ENCODE peak calls at places on chromosome 20, in four cellular contexts. H is tibial artery, A is testis, R is ovary. N is an unnamed sample.

GRCh38 chr20:9235518-9235917 is 166.6 kb downstream of the PLCB4 start:
- DNase-seq in A (no peak), R (no peak), H (no peak), N (peak)

GRCh38 chr20:11158146-11158545 is 484.3 kb upstream of the JAG1 start:
- DNase-seq in H (no peak), R (no peak), A (no peak), N (no peak)

GRCh38 chr20:33606114-33606771 is 55.9 kb upstream of the C20orf144 start:
- DNase-seq in H (no peak), A (no peak), R (no peak), N (no peak)

GRCh38 chr20:54165014-54165413 is 8.8 kb downstream of the CYP24A1 start:
- DNase-seq in H (no peak), R (no peak), A (no peak), N (no peak)

GRCh38 chr20:45924391-45925261 is 9.9 kb upstream of the PCIF1 start:
- DNase-seq in H (peak), A (peak), R (peak), N (no peak)

GRCh38 chr20:38961530-38962043 is 557 bp upstream of the DHX35 start:
- DNase-seq in R (no peak), H (no peak), A (no peak), N (no peak)

GRCh38 chr20:40698281-40698680 is 9.2 kb upstream of the MAFB start:
- DNase-seq in A (no peak), H (no peak), R (no peak), N (no peak)

GRCh38 chr20:53900380-53900999 is 169.9 kb downstream of the BCAS1 start:
- DNase-seq in R (no peak), H (no peak), A (no peak), N (no peak)

GRCh38 chr20:52008874-52009273 is 182.7 kb downstream of the ZFP64 start:
- DNase-seq in A (no peak), R (no peak), H (no peak), N (no peak)

GRCh38 chr20:36573798-36574277 is 441 bp downstream of the TGIF2 start:
- DNase-seq in A (no peak), H (no peak), R (no peak), N (no peak)

GRCh38 chr20:45346291-45346718 is 1.9 kb downstream of the SDC4 start:
- DNase-seq in H (no peak), R (no peak), A (no peak), N (no peak)

GRCh38 chr20:48975955-48976354 is 54.4 kb downstream of the ARFGEF2 start:
- DNase-seq in H (no peak), A (no peak), R (no peak), N (no peak)

GRCh38 chr20:10715035-10715434 is 41.2 kb upstream of the JAG1 start:
- DNase-seq in A (no peak), H (no peak), R (no peak), N (no peak)

GRCh38 chr20:17625246-17626051 is 55.6 kb downstream of the DSTN start:
- DNase-seq in A (no peak), H (peak), R (no peak), N (no peak)
- H3K27ac ChIP-seq in A (no peak), H (no peak), R (no peak), N (no peak)

GRCh38 chr20:25259358-25259757 is 11.5 kb downstream of the PYGB start:
- DNase-seq in H (no peak), A (no peak), R (no peak), N (no peak)
- H3K27ac ChIP-seq in H (no peak), A (no peak), R (no peak), N (no peak)

GRCh38 chr20:49982072-49982345 is 771 bp upstream of the SNAI1 start:
- DNase-seq in A (no peak), R (no peak), H (no peak), N (no peak)

GRCh38 chr20:49984426-49985153 is 1.8 kb downstream of the SNAI1 start:
- DNase-seq in A (no peak), H (no peak), R (no peak), N (no peak)

GRCh38 chr20:49983848-49984408 is 1.1 kb downstream of the SNAI1 start:
- DNase-seq in A (peak), R (peak), H (no peak), N (no peak)

GRCh38 chr20:49982346-49983122 is at the start of gene SNAI1:
- DNase-seq in R (peak), A (peak), H (peak), N (peak)

GRCh38 chr20:49983123-49983847 is 505 bp downstream of the SNAI1 start:
- DNase-seq in R (no peak), H (no peak), A (no peak), N (no peak)
- H3K27ac ChIP-seq in R (no peak), H (peak), A (peak), N (no peak)

GRCh38 chr20:63895886-63896135 is 885 bp downstream of the DNAJC5 start:
- DNase-seq in A (no peak), H (no peak), R (no peak), N (no peak)

GRCh38 chr20:63893999-63894357 is 948 bp upstream of the DNAJC5 start:
- DNase-seq in A (no peak), R (no peak), H (no peak), N (no peak)

GRCh38 chr20:63894358-63895201 is at the start of gene DNAJC5:
- DNase-seq in R (peak), A (peak), H (peak), N (no peak)

GRCh38 chr20:63896136-63896890 is 1.4 kb downstream of the DNAJC5 start:
- DNase-seq in H (peak), A (peak), R (peak), N (no peak)

DNA sequence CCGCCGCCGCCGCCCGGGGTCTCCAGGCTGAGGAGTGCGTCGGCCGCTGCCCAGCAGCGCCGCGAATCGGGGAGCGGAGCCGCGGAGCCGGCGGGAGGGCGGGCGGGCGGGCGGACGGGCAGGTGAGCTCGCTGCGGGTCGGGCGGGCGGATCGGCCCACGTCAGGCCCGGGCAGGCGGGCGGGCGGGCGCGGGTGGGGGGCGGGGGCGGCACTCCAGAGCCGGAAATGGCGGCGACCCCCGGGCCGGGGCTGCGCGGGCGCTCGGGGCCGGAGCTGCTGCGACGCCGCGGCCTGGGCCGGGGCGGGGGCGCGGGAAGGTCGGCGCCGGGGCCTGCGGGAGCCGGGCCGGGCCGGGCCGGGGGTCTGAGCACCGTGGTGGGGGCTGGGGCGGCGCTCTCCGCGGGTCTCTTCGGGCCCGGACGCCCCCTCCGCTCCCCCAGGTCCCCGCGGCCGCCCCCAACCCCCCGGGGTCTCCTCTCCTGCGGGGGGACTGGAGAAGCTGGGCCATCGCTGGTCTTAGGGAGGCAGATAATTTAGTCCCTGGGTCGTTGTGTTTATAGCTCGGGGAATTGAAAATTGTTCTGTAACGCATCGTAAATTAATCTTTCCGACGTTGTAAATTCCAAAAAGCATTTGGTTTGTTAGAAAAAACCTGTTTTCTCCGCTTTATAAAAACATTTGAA is 418 bp downstream of the DNAJC5 start:
- DNase-seq in H (no peak), A (no peak), R (peak), N (no peak)
- H3K27ac ChIP-seq in H (peak), A (peak), R (peak), N (peak)